ENCODE peak calls at places on chromosomes 16 and 17, in ten cellular contexts. A, B, H, M, E, R, X, C, D and S are unnamed samples.

GRCh38 chr16:88195021-88195581 is 187.7 kb upstream of the ZNF469 start:
- DNase-seq in C (no peak), D (no peak), E (no peak), H (no peak), M (no peak), A (no peak), R (no peak), B (no peak), X (no peak), S (no peak)

GRCh38 chr16:50602531-50603205 is 54.5 kb downstream of the NKD1 start:
- DNase-seq in M (no peak), A (peak), X (peak), D (peak), R (peak), H (peak), B (no peak), C (peak), E (peak), S (peak)

GRCh38 chr17:17315142-17315821 is 12.1 kb downstream of the NT5M start:
- DNase-seq in X (no peak), R (no peak), A (no peak), D (no peak), H (no peak), C (no peak), E (peak), M (no peak), B (no peak), S (no peak)

GRCh38 chr17:37221865-37222264 is 153.9 kb upstream of the C17orf78 start:
- DNase-seq in R (no peak), M (no peak), X (no peak), A (no peak), H (no peak), B (no peak), C (no peak), E (no peak), D (no peak), S (no peak)

GRCh38 chr17:30831257-30831656 is 509 bp upstream of the ATAD5 start:
- DNase-seq in M (no peak), C (no peak), D (no peak), X (no peak), R (no peak), B (no peak), A (no peak), E (no peak), H (no peak), S (no peak)

GRCh38 chr17:79258042-79258441 is 183.4 kb downstream of the ENGASE start:
- DNase-seq in M (no peak), E (no peak), R (no peak), D (no peak), A (no peak), B (no peak), H (no peak), X (no peak), C (no peak), S (no peak)

GRCh38 chr17:3531266-3532101 is 26.1 kb downstream of the TRPV3 start:
- DNase-seq in C (no peak), A (no peak), B (no peak), H (no peak), R (no peak), E (no peak), X (no peak), D (no peak), M (no peak), S (no peak)

GRCh38 chr16:70738083-70738977 is 52.5 kb upstream of the MTSS2 start:
- DNase-seq in E (no peak), R (no peak), X (no peak), C (no peak), D (peak), A (no peak), M (no peak), B (no peak), H (peak), S (no peak)

GRCh38 chr16:89289428-89290395 is 72.2 kb downstream of the ZNF778 start:
- DNase-seq in R (peak), E (no peak), M (peak), D (peak), C (peak), A (peak), H (peak), B (peak), X (peak), S (peak)

GRCh38 chr17:8702996-8703395 is 41.6 kb downstream of the CCDC42 start:
- DNase-seq in E (no peak), H (no peak), M (no peak), R (no peak), X (no peak), C (no peak), D (no peak), B (no peak), A (no peak), S (no peak)

GRCh38 chr16:54812229-54812628 is 118.4 kb upstream of the IRX5 start:
- DNase-seq in C (no peak), M (no peak), D (no peak), X (no peak), A (no peak), H (no peak), R (no peak), E (peak), B (no peak), S (no peak)

GRCh38 chr17:688100-688989 is 26.3 kb downstream of the VPS53 start:
- DNase-seq in D (no peak), C (no peak), R (no peak), E (no peak), M (no peak), A (no peak), X (no peak), B (no peak), H (no peak), S (no peak)

GRCh38 chr16:56225013-56225742 is 33.9 kb downstream of the GNAO1 start:
- DNase-seq in B (no peak), A (no peak), E (no peak), D (no peak), R (no peak), M (no peak), X (no peak), C (no peak), H (no peak), S (no peak)

GRCh38 chr17:44878627-44879221 is 20.5 kb downstream of the EFTUD2 start:
- DNase-seq in H (no peak), E (no peak), B (no peak), D (no peak), M (peak), C (no peak), X (no peak), R (no peak), A (no peak), S (no peak)

GRCh38 chr16:81214745-81215166 is 23.7 kb upstream of the BCO1 start:
- DNase-seq in C (no peak), E (no peak), R (no peak), H (no peak), X (no peak), A (no peak), M (no peak), D (no peak), B (no peak), S (no peak)

GRCh38 chr16:4704491-4704890 is 11.1 kb downstream of the NUDT16L1 start:
- DNase-seq in R (no peak), E (no peak), M (no peak), H (no peak), B (no peak), D (no peak), X (no peak), C (no peak), A (no peak), S (no peak)

GRCh38 chr17:19744492-19744891 is 3.6 kb downstream of the ALDH3A1 start:
- DNase-seq in D (no peak), X (no peak), B (no peak), C (no peak), H (no peak), M (no peak), E (no peak), R (no peak), A (no peak), S (no peak)

GRCh38 chr17:28760987-28761562 is 17.3 kb downstream of the TRAF4 start:
- DNase-seq in D (no peak), E (peak), B (peak), X (no peak), A (peak), M (peak), R (no peak), H (peak), C (no peak), S (no peak)

GRCh38 chr16:86509759-86510464 is 415 bp upstream of the FOXF1 start:
- DNase-seq in B (no peak), A (no peak), D (no peak), E (no peak), M (no peak), C (no peak), X (no peak), H (no peak), R (no peak), S (no peak)